ENCODE peak calls at places on chromosomes 3 and 15, in ten cellular contexts. A is kidney glomerular epithelial cell; G is Kasumi-1; S is AG10803; E is kidney epithelial cell; D is stomach; P is activated T-cell treated with anti-CD3 and anti-CD28 coated beads, Interleukin-2, amount 50 U/mL, for 72 hours; B is stimulated activated naive CD8-positive, alpha-beta T cell treated with anti-CD3 and anti-CD28 coated beads, Interleukin-15, amount 100 ng/mL, for 72 hours; W is T-helper 17 cell; O is AG04450. J is an unnamed sample.

GRCh38 chr15:59616390-59616789 is 4.8 kb downstream of the GCNT3 start:
- DNase-seq in G (no peak), B (no peak), S (no peak), P (no peak), D (no peak), O (no peak), E (peak), A (peak), W (no peak), J (no peak)

GRCh38 chr15:39869858-39870515 is 50.1 kb downstream of the GPR176 start:
- DNase-seq in S (peak), B (no peak), D (no peak), O (no peak), G (no peak), E (no peak), A (no peak), W (no peak), P (no peak), J (peak)

GRCh38 chr3:20924646-20925395 is 738.8 kb upstream of the SGO1 start:
- DNase-seq in S (peak), A (no peak), W (no peak), P (no peak), D (no peak), O (no peak), G (no peak), E (no peak), B (no peak), J (no peak)

GRCh38 chr3:180358179-180358578 is 243.8 kb upstream of the TTC14 start:
- DNase-seq in P (no peak), E (no peak), D (no peak), A (no peak), G (no peak), S (peak), O (peak), W (no peak), B (no peak), J (no peak)

GRCh38 chr3:191499307-191500125 is 38.6 kb downstream of the PYDC2 start:
- DNase-seq in A (peak), S (peak), O (peak), D (peak), P (no peak), G (no peak), W (no peak), B (no peak), E (peak), J (no peak)

GRCh38 chr3:196998966-196999760 is 30.5 kb downstream of the MELTF start:
- DNase-seq in D (no peak), A (no peak), P (no peak), S (no peak), E (no peak), W (no peak), O (no peak), G (no peak), B (no peak), J (no peak)

GRCh38 chr3:12916159-12916558 is 74.8 kb upstream of the RPL32 start:
- DNase-seq in W (no peak), G (peak), E (no peak), S (no peak), D (no peak), O (no peak), B (peak), A (no peak), P (peak), J (no peak)

GRCh38 chr15:74841761-74842385 is 1.1 kb downstream of the ULK3 start:
- DNase-seq in G (no peak), O (no peak), E (no peak), W (no peak), D (no peak), B (no peak), P (no peak), A (no peak), S (no peak), J (no peak)

GRCh38 chr3:139378587-139378986 is 10.9 kb downstream of the COPB2 start:
- DNase-seq in P (no peak), A (no peak), E (no peak), O (no peak), B (no peak), G (no peak), W (no peak), D (no peak), S (no peak), J (no peak)

GRCh38 chr3:52830535-52831258 is at the start of gene ITIH4:
- DNase-seq in G (no peak), B (no peak), D (no peak), S (no peak), E (no peak), O (no peak), P (no peak), W (no peak), A (no peak), J (no peak)

J was measured in astrocyte of the cerebellum.